ENCODE peak calls at places on chromosome 9, in eight cellular contexts. L, J, U, S, D, W, X and R are unnamed samples.

GRCh38 chr9:17330097-17330496 is 195.3 kb downstream of the CNTLN start:
- DNase-seq in L (no peak), J (no peak), U (no peak), S (no peak), D (peak; percentile 29), W (no peak), X (no peak), R (no peak)

GRCh38 chr9:129718647-129719046 is 34.2 kb downstream of the PTGES start:
- DNase-seq in L (no peak), J (no peak), U (no peak), S (no peak), D (no peak), W (no peak), X (no peak), R (no peak)

GRCh38 chr9:13171261-13171660 is 108.2 kb downstream of the MPDZ start:
- DNase-seq in L (peak; percentile 32), J (no peak), U (no peak), S (no peak), D (peak; percentile 22), W (no peak), X (no peak), R (no peak)

GRCh38 chr9:133135193-133135745 is 14.2 kb upstream of the RALGDS start:
- DNase-seq in L (peak; percentile 81), J (peak; percentile 78), U (peak; percentile 90), S (peak; percentile 72), D (peak; percentile 88), W (peak; percentile 96), X (peak; percentile 65), R (no peak)

GRCh38 chr9:4425358-4426045 is 64.8 kb upstream of the SLC1A1 start:
- DNase-seq in L (no peak), J (no peak), U (no peak), S (no peak), D (peak; percentile 42), W (no peak), X (no peak), R (no peak)

GRCh38 chr9:102867488-102867887 is 127.6 kb upstream of the CYLC2 start:
- DNase-seq in L (no peak), J (no peak), U (no peak), S (peak; percentile 7), D (peak; percentile 75), W (peak; percentile 64), X (no peak), R (no peak)

GRCh38 chr9:17063535-17064135 is 71.2 kb upstream of the CNTLN start:
- DNase-seq in L (peak; percentile 63), J (no peak), U (peak; percentile 32), S (no peak), D (peak; percentile 72), W (peak; percentile 53), X (peak; percentile 24), R (peak; percentile 37)

GRCh38 chr9:24518545-24518944 is 27.2 kb downstream of the IZUMO3 start:
- DNase-seq in L (no peak), J (no peak), U (no peak), S (no peak), D (no peak), W (no peak), X (no peak), R (no peak)

GRCh38 chr9:106771618-106772017 is 91.3 kb upstream of the ZNF462 start:
- DNase-seq in L (no peak), J (no peak), U (no peak), S (peak; percentile 39), D (no peak), W (no peak), X (peak; percentile 74), R (no peak)

GRCh38 chr9:137349471-137350033 is 47.5 kb upstream of the NRARP start:
- DNase-seq in L (no peak), J (no peak), U (no peak), S (no peak), D (no peak), W (no peak), X (no peak), R (no peak)

DNA sequence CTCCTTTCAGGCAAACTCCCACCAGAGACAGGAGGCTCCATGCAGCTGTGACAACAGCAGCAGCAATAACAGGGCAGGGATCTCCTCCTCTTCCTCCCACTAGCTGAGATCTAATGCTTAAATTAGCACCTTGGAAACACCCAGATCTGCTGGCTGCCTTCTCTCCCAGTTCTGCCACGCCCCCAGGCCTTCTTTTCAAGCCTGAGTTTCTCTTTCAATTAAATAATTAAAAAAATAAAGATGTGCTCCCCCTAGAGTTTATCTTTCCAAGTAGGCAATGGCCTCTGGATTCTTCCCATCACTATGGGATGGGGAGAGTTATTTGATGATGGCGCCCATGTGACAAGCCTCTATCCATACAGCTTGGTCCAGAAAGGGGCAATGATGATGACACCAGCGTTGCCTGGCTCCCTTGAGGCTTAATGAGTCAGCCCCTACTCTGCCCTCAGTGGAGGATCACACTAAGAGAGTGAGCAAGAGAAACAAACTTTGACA is 3.8 kb downstream of the FAM219A start:
- DNase-seq in L (peak; percentile 50), J (no peak), U (peak; percentile 39), S (peak; percentile 22), D (peak; percentile 86), W (peak; percentile 29), X (no peak), R (no peak)
- TF ChIP-seq CTCF in L (peak; percentile 27), J (peak; percentile 13), U (peak; percentile 34), S (peak; percentile 14), D (peak; percentile 16), W (no peak), X (no peak), R (no peak)

GRCh38 chr9:92846662-92847145 is 31.1 kb downstream of the ZNF484 start:
- DNase-seq in L (no peak), J (no peak), U (no peak), S (no peak), D (peak; percentile 16), W (peak; percentile 11), X (no peak), R (no peak)

DNA sequence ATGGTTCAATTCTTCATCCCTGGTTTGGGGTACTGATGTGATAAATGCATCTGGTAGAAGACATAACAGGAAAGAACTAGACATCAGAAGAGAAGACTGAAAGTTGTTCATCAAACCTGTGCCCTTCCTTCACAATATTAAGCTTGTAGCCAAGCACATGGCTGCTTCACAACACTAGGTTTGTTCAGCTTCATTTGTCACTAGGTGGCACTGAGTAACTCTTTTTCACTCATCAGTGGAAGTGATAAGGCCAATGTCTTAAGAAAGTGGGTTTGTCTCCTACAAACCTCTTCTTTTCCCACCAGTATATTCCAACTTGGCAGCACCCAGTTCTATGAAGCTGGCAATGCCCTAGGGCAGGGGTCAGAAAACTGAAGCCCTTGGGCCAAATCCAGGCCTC is 26.9 kb downstream of the ZNF484 start:
- DNase-seq in L (no peak), J (no peak), U (no peak), S (no peak), D (no peak), W (no peak), X (no peak), R (no peak)
- TF ChIP-seq CTCF in L (no peak), J (no peak), U (no peak), S (no peak), D (no peak), W (no peak), X (no peak), R (no peak)

GRCh38 chr9:87687207-87687606 is 38.7 kb upstream of the CTSL start:
- DNase-seq in L (peak; percentile 59), J (no peak), U (no peak), S (no peak), D (no peak), W (no peak), X (no peak), R (no peak)

GRCh38 chr9:87685431-87685830 is 40.5 kb upstream of the CTSL start:
- DNase-seq in L (peak; percentile 39), J (no peak), U (no peak), S (no peak), D (peak; percentile 19), W (no peak), X (no peak), R (no peak)

GRCh38 chr9:87686520-87687090 is 39.3 kb upstream of the CTSL start:
- DNase-seq in L (no peak), J (no peak), U (no peak), S (no peak), D (no peak), W (no peak), X (no peak), R (no peak)

GRCh38 chr9:87684627-87685204 is 41.2 kb upstream of the CTSL start:
- DNase-seq in L (peak; percentile 52), J (no peak), U (peak; percentile 15), S (no peak), D (peak; percentile 49), W (no peak), X (peak; percentile 62), R (no peak)

GRCh38 chr9:87685871-87686519 is 39.9 kb upstream of the CTSL start:
- DNase-seq in L (no peak), J (peak; percentile 75), U (no peak), S (no peak), D (peak; percentile 28), W (no peak), X (no peak), R (no peak)
- TF ChIP-seq CTCF in L (no peak), J (no peak), U (no peak), S (no peak), D (no peak), W (no peak), X (no peak), R (no peak)

GRCh38 chr9:78677326-78677725 is 380.4 kb downstream of the PSAT1 start:
- DNase-seq in L (no peak), J (no peak), U (no peak), S (no peak), D (no peak), W (peak; percentile 32), X (no peak), R (no peak)
- TF ChIP-seq CTCF in L (no peak), J (no peak), U (no peak), S (no peak), D (no peak), W (no peak), X (no peak), R (no peak)

DNA sequence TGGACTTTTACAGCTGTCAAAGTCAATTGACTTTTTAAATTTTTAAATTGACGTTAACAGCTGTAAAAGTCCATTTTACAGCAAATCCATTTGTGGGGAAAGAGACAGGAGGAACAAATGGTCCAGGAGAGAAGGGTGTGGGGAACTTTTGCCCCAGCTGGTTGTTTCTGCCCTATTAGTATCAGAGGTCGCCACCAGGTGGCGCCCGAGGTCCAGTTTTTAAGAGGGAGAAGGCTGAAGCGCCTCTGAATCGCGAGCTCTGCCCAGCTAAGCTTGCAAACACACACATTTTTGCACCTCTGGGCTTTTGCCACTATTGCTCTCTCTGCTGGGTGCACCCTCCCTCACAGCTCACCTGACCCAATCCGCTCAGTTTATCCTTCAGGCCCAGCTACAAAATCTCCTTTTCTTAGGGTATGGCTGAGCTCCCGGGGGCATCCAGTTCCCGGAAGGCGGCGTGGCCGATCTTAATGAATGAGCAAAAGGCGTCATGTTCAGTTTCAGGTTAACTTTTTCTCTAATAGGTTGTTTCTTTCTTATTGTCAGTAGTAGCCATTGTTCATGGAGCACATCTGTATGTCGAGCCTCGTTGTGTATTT is 6.3 kb upstream of the TTLL11 start:
- DNase-seq in L (peak; percentile 79), J (peak; percentile 90), U (peak; percentile 53), S (peak; percentile 85), D (peak; percentile 84), W (peak; percentile 73), X (peak; percentile 71), R (peak; percentile 83)
- TF ChIP-seq CTCF in L (peak; percentile 82), J (peak; percentile 80), U (peak; percentile 78), S (peak; percentile 93), D (peak; percentile 80), W (peak; percentile 76), X (peak; percentile 81), R (peak; percentile 49)